ENCODE peak calls at places on chromosomes 5 and 9, in five cellular contexts. H, O, R, B and Q are unnamed samples.

GRCh38 chr9:113309204-113309813 is 6.1 kb upstream of the RNF183 start:
- DNase-seq in R (no peak), H (no peak), O (no peak), B (peak; percentile 62), Q (peak; percentile 50)

GRCh38 chr5:83567741-83568530 is 96.4 kb downstream of the VCAN start:
- DNase-seq in H (no peak), R (no peak), O (no peak), B (no peak), Q (no peak)

GRCh38 chr9:17065062-17065461 is 69.8 kb upstream of the CNTLN start:
- DNase-seq in R (no peak), H (no peak), B (no peak), O (no peak), Q (no peak)

GRCh38 chr9:131418143-131419028 is 24.5 kb downstream of the PRRC2B start:
- DNase-seq in O (no peak), R (peak; percentile 40), B (no peak), H (peak; percentile 66), Q (no peak)

GRCh38 chr5:75651575-75651974 is 40.3 kb downstream of the ANKDD1B start:
- DNase-seq in R (no peak), O (no peak), H (no peak), B (no peak), Q (no peak)

GRCh38 chr9:120891255-120891954 is 14.4 kb upstream of the PHF19 start:
- DNase-seq in R (no peak), B (no peak), H (no peak), O (no peak), Q (peak; percentile 89)

GRCh38 chr9:36101916-36102741 is 34.4 kb upstream of the GLIPR2 start:
- DNase-seq in R (no peak), H (no peak), O (no peak), B (no peak), Q (no peak)

GRCh38 chr5:118793652-118794051 is 194.7 kb downstream of the DTWD2 start:
- DNase-seq in O (no peak), R (no peak), H (no peak), B (no peak), Q (no peak)

GRCh38 chr5:31280210-31280609 is 86.7 kb downstream of the CDH6 start:
- DNase-seq in O (no peak), H (no peak), B (no peak), R (no peak), Q (no peak)

GRCh38 chr9:133873006-133873780 is 118.9 kb downstream of the VAV2 start:
- DNase-seq in O (no peak), H (no peak), B (no peak), R (no peak), Q (no peak)

GRCh38 chr5:131303537-131303936 is 39.7 kb downstream of the CDC42SE2 start:
- DNase-seq in B (no peak), R (no peak), O (no peak), H (no peak), Q (no peak)

DNA sequence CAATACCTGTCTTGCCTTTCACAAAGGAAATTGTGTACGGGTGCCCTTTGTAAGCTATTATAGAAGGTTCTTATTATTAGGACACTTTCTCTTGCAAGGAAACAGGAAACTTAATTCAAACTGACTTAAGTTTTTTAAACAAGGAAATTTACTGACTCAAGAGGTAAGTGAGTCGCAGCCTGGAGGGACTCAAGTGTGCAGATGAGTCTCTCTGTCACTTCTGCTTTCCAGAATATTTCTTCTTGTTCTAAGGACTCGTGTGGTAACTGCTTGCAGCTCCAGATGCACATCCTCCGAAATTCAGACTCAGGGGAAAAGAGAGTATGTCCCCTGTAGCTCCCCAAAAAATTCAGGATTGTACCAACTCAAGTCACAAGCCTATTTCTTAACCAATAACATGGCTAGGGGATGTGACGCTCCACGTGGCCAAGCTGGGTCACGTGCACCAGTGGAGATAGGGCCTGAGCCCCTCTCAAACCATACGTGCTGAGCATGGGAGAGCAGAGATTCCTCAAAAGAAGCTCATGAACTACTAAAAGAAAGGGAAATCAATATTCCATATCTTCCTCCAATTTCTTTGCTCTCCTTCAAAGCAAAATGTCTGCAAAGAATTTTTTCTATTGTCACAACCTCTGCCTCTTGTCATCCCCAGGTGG is 49.2 kb upstream of the ERCC6L2 start:
- DNase-seq in O (no peak), B (no peak), R (no peak), H (no peak), Q (no peak)
- TF ChIP-seq CTCF in O (no peak), B (no peak), R (no peak), H (no peak), Q (no peak)

DNA sequence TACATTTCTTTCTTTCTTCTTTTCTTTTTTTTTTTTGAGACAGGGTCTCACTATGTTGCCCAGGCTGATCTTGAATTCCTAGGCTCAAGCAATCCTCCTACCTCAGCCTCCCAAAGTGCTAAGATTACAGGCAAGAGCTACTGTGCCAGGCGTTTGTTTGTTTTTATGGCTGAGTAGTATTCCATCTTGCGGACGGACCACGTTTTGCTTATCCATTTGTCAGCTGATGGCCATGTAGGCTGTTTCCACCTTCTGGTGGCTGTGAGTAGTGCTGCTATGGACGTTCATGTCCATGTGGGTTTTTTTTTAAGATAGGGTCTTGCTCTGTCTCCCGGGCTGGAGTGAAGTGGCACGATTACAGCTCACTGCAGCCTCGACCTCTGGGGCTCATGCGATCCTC is 2.5 kb downstream of the DOK3 start:
- DNase-seq in B (no peak), O (no peak), H (no peak), R (no peak), Q (no peak)
- TF ChIP-seq CTCF in B (peak; percentile 7), O (no peak), H (no peak), R (peak; percentile 52), Q (no peak)

GRCh38 chr9:1050125-1050895 is at the start of gene DMRT2:
- DNase-seq in R (peak; percentile 91), H (peak; percentile 94), B (peak; percentile 64), O (peak; percentile 91), Q (peak; percentile 49)
- TF ChIP-seq CTCF in R (no peak), H (peak; percentile 16), B (no peak), O (no peak), Q (no peak)

GRCh38 chr9:28779240-28779639 is 1206.0 kb upstream of the C9orf72 start:
- DNase-seq in R (no peak), H (no peak), O (no peak), B (no peak), Q (no peak)

GRCh38 chr9:28770827-28771226 is 1197.5 kb upstream of the C9orf72 start:
- DNase-seq in H (no peak), R (no peak), O (no peak), B (no peak), Q (no peak)

GRCh38 chr9:28770226-28770625 is 1196.9 kb upstream of the C9orf72 start:
- DNase-seq in O (no peak), R (no peak), H (no peak), B (no peak), Q (no peak)

DNA sequence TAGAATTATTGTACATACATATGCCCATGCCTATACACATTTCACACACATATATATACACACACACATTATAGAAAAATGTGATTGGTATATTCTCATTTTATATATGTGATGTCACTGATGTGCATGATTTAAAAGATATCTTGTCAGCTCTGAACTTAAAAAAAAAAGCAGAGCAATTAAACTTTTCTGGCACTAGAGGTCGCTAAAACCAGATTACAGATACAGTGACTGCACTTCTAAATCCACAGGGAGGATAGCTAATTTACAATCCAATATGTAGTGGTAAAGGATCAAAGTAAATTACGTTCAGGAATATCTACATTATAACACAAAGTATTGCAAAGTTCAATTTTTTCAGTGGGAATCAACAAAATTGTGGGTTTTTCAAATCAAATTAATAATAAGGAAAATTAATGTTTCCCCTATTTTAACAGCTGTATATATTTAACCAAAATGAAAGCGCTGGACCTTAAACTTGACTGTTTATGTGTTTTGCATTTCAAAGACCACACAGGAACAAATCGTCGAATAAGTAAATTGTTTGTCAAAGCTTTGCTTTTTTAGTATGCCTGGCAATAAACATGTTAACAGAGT is 1201.2 kb upstream of the C9orf72 start:
- DNase-seq in O (peak; percentile 16), B (peak; percentile 8), H (no peak), R (no peak), Q (no peak)
- TF ChIP-seq CTCF in O (peak; percentile 75), B (peak; percentile 51), H (no peak), R (peak; percentile 76), Q (peak; percentile 61)

DNA sequence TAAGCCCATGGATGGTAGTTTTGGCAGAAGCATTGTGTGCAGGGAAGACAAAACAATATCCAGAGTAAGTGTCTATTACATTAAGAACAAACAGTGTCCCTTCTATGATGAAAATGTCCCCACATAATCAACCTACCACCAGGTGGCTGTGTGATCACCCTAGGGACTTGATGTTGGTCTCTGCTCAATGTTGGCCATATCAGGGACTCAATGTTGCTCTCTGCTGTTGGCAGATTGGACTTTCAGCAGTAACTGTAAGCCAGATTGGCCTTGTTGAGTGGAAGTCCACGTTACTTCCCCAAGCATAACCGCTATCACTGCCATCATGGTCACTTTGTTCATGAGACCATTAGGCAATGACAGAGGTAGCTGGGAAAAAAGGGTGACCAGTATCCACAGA is 52.8 kb upstream of the PRSS3 start:
- DNase-seq in B (no peak), H (no peak), R (no peak), O (no peak), Q (no peak)
- TF ChIP-seq CTCF in B (no peak), H (no peak), R (no peak), O (no peak), Q (no peak)

DNA sequence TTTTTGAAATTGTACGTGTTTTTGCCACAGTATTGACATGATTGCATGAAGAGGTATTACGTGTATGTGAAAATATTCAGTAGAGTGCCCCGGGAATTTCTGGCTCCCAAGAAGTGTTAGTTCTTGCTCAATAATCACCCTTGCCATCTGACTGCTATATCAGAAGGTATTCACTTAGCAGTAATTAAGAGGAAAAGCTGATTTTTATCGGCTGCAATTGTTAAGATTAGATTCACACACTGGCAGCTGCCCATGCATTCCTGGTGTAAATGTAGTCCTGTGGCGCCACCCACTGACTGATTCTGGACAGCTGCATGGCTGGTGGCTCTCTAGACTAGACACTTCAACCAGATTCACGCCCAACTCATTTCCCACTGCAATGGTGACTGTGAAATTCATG is 440.0 kb upstream of the ADAMTS16 start:
- DNase-seq in R (peak; percentile 80), B (no peak), H (no peak), O (no peak), Q (peak; percentile 42)
- TF ChIP-seq CTCF in R (peak; percentile 41), B (peak; percentile 13), H (no peak), O (peak; percentile 98), Q (peak; percentile 17)

GRCh38 chr5:139368613-139369012 is 14.5 kb downstream of the SLC23A1 start:
- DNase-seq in O (no peak), B (no peak), R (no peak), H (no peak), Q (no peak)
- TF ChIP-seq CTCF in O (peak; percentile 17), B (peak; percentile 2), R (no peak), H (no peak), Q (no peak)

DNA sequence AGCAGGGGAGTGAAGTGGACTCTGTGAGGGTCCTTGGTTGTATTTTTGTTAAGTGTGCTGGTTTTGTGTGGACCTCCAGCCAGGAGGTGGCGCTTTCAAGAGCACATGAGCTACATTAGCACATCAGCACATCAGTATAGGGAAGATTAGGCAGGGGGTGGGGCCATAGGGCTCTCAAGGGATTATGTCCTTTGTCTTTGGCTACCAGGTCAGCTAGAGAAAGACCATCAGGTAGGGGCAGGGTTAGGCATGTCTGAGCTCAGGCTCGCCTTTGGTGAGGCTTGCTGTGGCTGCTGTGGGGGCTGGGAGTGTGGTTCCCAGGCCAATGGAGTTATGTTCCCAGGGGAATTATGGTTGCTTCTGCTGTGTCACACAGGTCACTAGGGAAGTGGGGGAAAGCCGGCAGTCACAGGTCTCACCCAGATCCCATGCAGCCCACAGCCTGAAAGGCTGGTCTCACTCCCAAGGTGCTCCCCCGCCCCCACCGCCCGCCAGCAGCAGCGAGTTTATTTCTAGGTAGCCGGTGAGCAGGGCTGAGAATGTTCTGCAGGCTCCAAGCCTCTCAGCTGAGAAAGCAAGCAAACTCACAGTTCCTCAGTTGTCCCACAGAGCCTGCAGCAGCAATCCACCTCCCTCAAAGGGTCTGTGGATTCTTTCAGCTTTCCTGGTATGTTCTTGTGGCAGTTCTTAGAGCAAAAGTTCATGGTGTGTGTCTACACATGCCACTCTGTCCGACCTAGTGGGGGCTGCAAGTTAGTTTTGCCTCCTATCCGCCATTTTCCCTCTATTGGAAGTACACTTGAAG is 13.7 kb downstream of the OR1J1 start:
- DNase-seq in H (no peak), O (no peak), R (no peak), B (no peak), Q (peak; percentile 61)
- TF ChIP-seq CTCF in H (no peak), O (no peak), R (no peak), B (peak; percentile 49), Q (peak; percentile 18)